ENCODE peak calls at places on chromosomes 7 and 10, in ten cellular contexts. F is transverse colon, B is HepG2, W is GM12878, X is suprapubic skin, K is K562, N is upper lobe of left lung, A is stomach, P is H1, M is sigmoid colon. C is an unnamed sample.

GRCh38 chr10:13725594-13725993 is 138.8 kb downstream of the PRPF18 start:
- DNase-seq in F (no peak), B (peak), W (no peak), X (no peak), K (no peak), N (no peak), A (no peak), P (no peak), M (no peak), C (no peak)

GRCh38 chr10:132870426-132870825 is 71.9 kb downstream of the CFAP46 start:
- DNase-seq in F (no peak), B (no peak), W (no peak), X (no peak), K (no peak), N (peak), A (peak), P (no peak), M (peak), C (no peak)

GRCh38 chr7:74344128-74344496 is 54.9 kb downstream of the CLIP2 start:
- DNase-seq in F (no peak), B (no peak), W (no peak), X (no peak), K (no peak), N (no peak), A (no peak), P (no peak), M (no peak), C (no peak)

GRCh38 chr10:48551796-48552591 is 52.9 kb downstream of the ARHGAP22 start:
- DNase-seq in F (no peak), B (no peak), W (no peak), X (no peak), K (peak), N (no peak), A (no peak), P (peak), M (no peak), C (no peak)

GRCh38 chr10:132926777-132927650 is 15.4 kb downstream of the CFAP46 start:
- DNase-seq in F (no peak), B (no peak), W (no peak), X (no peak), K (no peak), N (no peak), A (no peak), P (no peak), M (no peak), C (no peak)

GRCh38 chr10:78579995-78580394 is 488.8 kb upstream of the ZMIZ1 start:
- DNase-seq in F (peak), B (peak), W (no peak), X (no peak), K (no peak), N (no peak), A (peak), P (no peak), M (peak), C (no peak)

GRCh38 chr7:89726548-89726947 is 427.7 kb upstream of the STEAP1 start:
- DNase-seq in F (no peak), B (no peak), W (no peak), X (no peak), K (no peak), N (no peak), A (no peak), P (no peak), M (no peak), C (no peak)

GRCh38 chr7:83851551-83851950 is 202.6 kb upstream of the SEMA3E start:
- DNase-seq in F (no peak), B (no peak), W (no peak), X (no peak), K (no peak), N (no peak), A (no peak), P (no peak), M (no peak), C (no peak)

GRCh38 chr10:121900443-121901174 is 27.2 kb downstream of the ATE1 start:
- DNase-seq in F (no peak), B (peak), W (no peak), X (no peak), K (peak), N (no peak), A (no peak), P (no peak), M (no peak), C (no peak)

GRCh38 chr7:29567174-29567573 is 3.5 kb downstream of the PRR15 start:
- DNase-seq in F (no peak), B (peak), W (no peak), X (no peak), K (no peak), N (no peak), A (no peak), P (no peak), M (no peak), C (no peak)

GRCh38 chr7:28542410-28542809 is 130.1 kb downstream of the CREB5 start:
- DNase-seq in F (no peak), B (no peak), W (no peak), X (no peak), K (no peak), N (no peak), A (no peak), P (no peak), M (no peak), C (no peak)

GRCh38 chr7:80312139-80312661 is 177.6 kb downstream of the GNAI1 start:
- DNase-seq in F (peak), B (peak), W (no peak), X (no peak), K (no peak), N (no peak), A (no peak), P (no peak), M (no peak), C (no peak)

GRCh38 chr7:41652265-41652664 is 50.6 kb downstream of the INHBA start:
- DNase-seq in F (no peak), B (no peak), W (no peak), X (no peak), K (no peak), N (no peak), A (no peak), P (no peak), M (no peak), C (no peak)

GRCh38 chr10:8543361-8544056 is 489.0 kb downstream of the GATA3 start:
- DNase-seq in F (peak), B (no peak), W (no peak), X (no peak), K (no peak), N (peak), A (peak), P (no peak), M (no peak), C (no peak)

GRCh38 chr7:151302531-151302930 is 39.1 kb upstream of the NUB1 start:
- DNase-seq in F (no peak), B (no peak), W (no peak), X (no peak), K (no peak), N (no peak), A (no peak), P (peak), M (no peak), C (no peak)

GRCh38 chr7:27197137-27198042 is 2.5 kb downstream of the HOXA13 start:
- DNase-seq in F (no peak), B (no peak), W (no peak), X (no peak), K (no peak), N (no peak), A (no peak), P (no peak), M (no peak), C (no peak)

GRCh38 chr10:48444266-48444665 is 137.8 kb downstream of the MAPK8 start:
- DNase-seq in F (no peak), B (peak), W (no peak), X (no peak), K (peak), N (no peak), A (peak), P (peak), M (no peak), C (peak)

GRCh38 chr10:76397957-76398665 is 966.7 kb downstream of the LRMDA start:
- DNase-seq in F (no peak), B (no peak), W (no peak), X (no peak), K (no peak), N (no peak), A (no peak), P (no peak), M (peak), C (no peak)

GRCh38 chr7:74104702-74105101 is 21.1 kb downstream of the LIMK1 start:
- DNase-seq in F (no peak), B (no peak), W (no peak), X (no peak), K (no peak), N (no peak), A (no peak), P (no peak), M (no peak), C (no peak)

GRCh38 chr7:7902845-7903244 is 65.8 kb upstream of the GLCCI1 start:
- DNase-seq in F (no peak), B (no peak), W (no peak), X (no peak), K (no peak), N (no peak), A (no peak), P (no peak), M (no peak), C (no peak)

GRCh38 chr7:101586971-101587370 is 42.1 kb downstream of the MYL10 start:
- DNase-seq in F (no peak), B (no peak), W (no peak), X (peak), K (peak), N (no peak), A (no peak), P (no peak), M (no peak), C (no peak)

GRCh38 chr7:88268858-88269257 is 37.8 kb downstream of the STEAP4 start:
- DNase-seq in F (no peak), B (no peak), W (no peak), X (no peak), K (no peak), N (peak), A (no peak), P (no peak), M (no peak), C (no peak)

GRCh38 chr7:158121441-158122045 is 466.1 kb downstream of the PTPRN2 start:
- DNase-seq in F (no peak), B (no peak), W (no peak), X (peak), K (no peak), N (no peak), A (no peak), P (no peak), M (peak), C (no peak)

GRCh38 chr7:20012100-20012499 is 205.1 kb downstream of the MACC1 start:
- DNase-seq in F (no peak), B (no peak), W (no peak), X (no peak), K (no peak), N (no peak), A (no peak), P (no peak), M (no peak), C (no peak)

GRCh38 chr7:103690576-103690975 is 244.6 kb upstream of the SLC26A5 start:
- DNase-seq in F (no peak), B (no peak), W (no peak), X (no peak), K (no peak), N (no peak), A (no peak), P (no peak), M (no peak), C (no peak)

GRCh38 chr7:73681031-73681430 is 2.2 kb downstream of the DNAJC30 start:
- DNase-seq in F (no peak), B (no peak), W (no peak), X (no peak), K (no peak), N (peak), A (no peak), P (no peak), M (no peak), C (no peak)

GRCh38 chr7:44986218-44987053 is 7.6 kb upstream of the MYO1G start:
- DNase-seq in F (peak), B (no peak), W (peak), X (peak), K (peak), N (peak), A (peak), P (peak), M (peak), C (peak)

GRCh38 chr10:131946880-131947279 is 34.8 kb downstream of the BNIP3 start:
- DNase-seq in F (no peak), B (no peak), W (no peak), X (no peak), K (no peak), N (no peak), A (peak), P (no peak), M (peak), C (no peak)

GRCh38 chr7:126574838-126575250 is 677.9 kb downstream of the GRM8 start:
- DNase-seq in F (no peak), B (no peak), W (no peak), X (no peak), K (no peak), N (no peak), A (no peak), P (no peak), M (no peak), C (no peak)

GRCh38 chr10:94439275-94439861 is 37.0 kb downstream of the TBC1D12 start:
- DNase-seq in F (no peak), B (no peak), W (no peak), X (no peak), K (no peak), N (no peak), A (no peak), P (no peak), M (no peak), C (no peak)

GRCh38 chr7:74683799-74684198 is 26.3 kb downstream of the GTF2I start:
- DNase-seq in F (no peak), B (no peak), W (no peak), X (no peak), K (peak), N (no peak), A (no peak), P (no peak), M (no peak), C (no peak)

GRCh38 chr7:155470186-155470487 is 12.2 kb downstream of the EN2 start:
- DNase-seq in F (no peak), B (no peak), W (no peak), X (no peak), K (no peak), N (no peak), A (no peak), P (no peak), M (peak), C (no peak)

GRCh38 chr10:600234-600633 is 89.2 kb downstream of the DIP2C start:
- DNase-seq in F (no peak), B (no peak), W (no peak), X (no peak), K (no peak), N (no peak), A (no peak), P (no peak), M (no peak), C (no peak)

GRCh38 chr7:7408001-7408770 is 127.5 kb downstream of the COL28A1 start:
- DNase-seq in F (peak), B (no peak), W (no peak), X (no peak), K (no peak), N (peak), A (peak), P (no peak), M (no peak), C (no peak)

GRCh38 chr7:23394828-23395227 is 75.5 kb downstream of the IGF2BP3 start:
- DNase-seq in F (no peak), B (no peak), W (no peak), X (no peak), K (no peak), N (no peak), A (no peak), P (no peak), M (no peak), C (no peak)

GRCh38 chr7:91491868-91492267 is 227.6 kb downstream of the FZD1 start:
- DNase-seq in F (no peak), B (no peak), W (no peak), X (no peak), K (no peak), N (no peak), A (no peak), P (no peak), M (no peak), C (no peak)

GRCh38 chr10:89332092-89332633 is 4.4 kb downstream of the IFIT3 start:
- DNase-seq in F (no peak), B (peak), W (peak), X (no peak), K (peak), N (no peak), A (no peak), P (no peak), M (no peak), C (no peak)

GRCh38 chr10:116836087-116836486 is 13.2 kb upstream of the ENO4 start:
- DNase-seq in F (no peak), B (no peak), W (no peak), X (no peak), K (peak), N (no peak), A (no peak), P (peak), M (no peak), C (peak)

GRCh38 chr7:2609001-2609411 is 22.8 kb upstream of the TTYH3 start:
- DNase-seq in F (no peak), B (peak), W (no peak), X (no peak), K (peak), N (peak), A (no peak), P (no peak), M (no peak), C (no peak)

DNA sequence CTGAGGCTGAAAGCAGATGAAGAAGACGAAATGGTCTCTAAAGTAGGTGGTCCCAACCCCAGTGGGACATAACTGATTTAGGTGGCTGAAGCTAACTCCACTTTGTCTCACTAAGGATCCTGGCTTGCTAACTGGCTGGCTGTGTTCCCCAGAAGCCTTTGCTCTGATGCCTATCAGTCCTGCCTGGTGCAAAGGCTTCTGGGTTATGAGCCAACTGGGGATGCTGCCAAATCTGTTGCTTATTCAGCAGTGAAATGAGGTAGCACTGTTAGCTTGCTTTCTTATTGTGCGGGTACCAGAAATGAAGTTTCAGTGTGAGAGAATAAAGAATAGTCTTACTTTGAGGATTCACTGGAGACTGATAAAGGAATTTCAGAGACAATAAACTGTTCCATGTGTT is 18.1 kb downstream of the PRKG1 start:
- DNase-seq in F (peak), B (no peak), W (no peak), X (no peak), K (no peak), N (no peak), A (peak), P (no peak), M (peak), C (no peak)
- TF ChIP-seq EP300 in F (no peak), B (no peak), W (no peak), X (no peak), K (no peak), N (no peak), A (no peak), P (no peak), M (no peak), C (no peak)

DNA sequence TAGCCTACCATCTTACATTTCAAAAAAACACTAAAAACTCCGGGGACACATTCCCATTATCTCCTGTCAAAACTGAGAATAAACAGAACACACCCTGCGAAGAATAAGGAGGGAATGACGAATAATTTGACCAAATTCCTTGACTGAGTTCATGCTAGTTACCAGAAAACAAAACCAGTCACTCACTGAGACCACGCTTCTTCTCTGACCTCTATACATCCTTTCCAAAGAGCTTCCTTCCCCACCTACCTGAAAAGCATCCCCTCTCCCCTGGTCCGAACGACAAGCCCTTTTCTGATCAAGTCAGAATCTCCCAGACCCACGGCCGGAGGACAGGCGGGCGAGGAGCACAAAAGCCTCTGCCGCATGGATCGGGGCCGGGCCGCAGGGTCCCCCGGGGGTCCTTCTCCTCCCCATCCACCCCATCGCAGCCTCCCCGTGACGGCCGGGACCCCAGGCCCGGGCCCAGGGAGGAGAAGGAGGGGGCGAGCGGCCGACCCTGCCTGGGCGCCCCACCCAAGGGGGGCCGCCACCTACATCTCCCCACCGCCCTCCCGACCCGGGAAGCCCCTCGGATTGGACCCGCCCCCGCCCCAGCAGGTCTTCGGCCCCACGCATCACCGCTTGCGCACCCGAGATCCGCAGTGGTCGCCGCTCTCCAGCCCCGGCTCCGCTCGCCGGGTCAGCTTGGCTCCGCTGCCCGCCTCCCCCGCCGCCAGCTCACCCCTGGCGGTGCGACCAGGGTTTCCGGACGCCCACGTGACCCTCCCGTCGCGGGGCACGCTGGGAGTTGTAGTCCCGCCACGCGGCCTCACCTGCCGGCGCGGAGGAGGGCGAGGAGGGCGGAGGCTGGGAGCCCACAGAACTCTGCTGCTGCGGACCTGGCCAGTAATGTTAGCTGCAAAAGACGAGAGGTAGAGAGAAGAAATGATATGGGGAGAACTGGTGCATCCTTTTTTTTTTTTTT is at the start of gene SLC37A3:
- DNase-seq in F (peak), B (peak), W (peak), X (peak), K (peak), N (peak), A (peak), P (peak), M (peak), C (peak)
- TF ChIP-seq POLR2AphosphoS5 in F (peak), B (peak), W (peak), X (no peak), K (peak), N (peak), A (peak), P (peak), M (peak), C (peak)

DNA sequence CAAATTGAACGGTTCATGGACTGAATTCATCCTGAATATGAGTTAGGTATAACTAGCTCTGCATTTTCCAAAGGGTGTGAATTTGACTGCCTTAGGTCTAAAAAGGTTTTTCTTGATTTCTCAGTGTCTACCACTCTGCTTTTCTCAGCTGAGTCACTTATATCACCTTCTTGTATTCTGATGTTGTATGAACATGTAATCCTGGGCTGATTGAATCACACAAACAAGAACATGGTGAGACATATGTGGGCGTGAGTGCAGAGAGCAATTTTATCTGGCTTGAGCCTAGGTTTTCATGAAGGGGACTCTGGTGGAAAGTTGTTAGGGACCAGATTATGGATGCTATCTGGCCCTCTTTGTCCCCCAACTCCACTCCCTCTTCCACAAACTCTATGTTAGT is 239.8 kb downstream of the SUGCT start:
- DNase-seq in F (no peak), B (no peak), W (no peak), X (no peak), K (no peak), N (no peak), A (no peak), P (no peak), M (no peak), C (no peak)
- TF ChIP-seq POLR2A in F (no peak), B (no peak), W (no peak), X (no peak), K (no peak), N (no peak), A (no peak), P (no peak), M (no peak), C (no peak)

DNA sequence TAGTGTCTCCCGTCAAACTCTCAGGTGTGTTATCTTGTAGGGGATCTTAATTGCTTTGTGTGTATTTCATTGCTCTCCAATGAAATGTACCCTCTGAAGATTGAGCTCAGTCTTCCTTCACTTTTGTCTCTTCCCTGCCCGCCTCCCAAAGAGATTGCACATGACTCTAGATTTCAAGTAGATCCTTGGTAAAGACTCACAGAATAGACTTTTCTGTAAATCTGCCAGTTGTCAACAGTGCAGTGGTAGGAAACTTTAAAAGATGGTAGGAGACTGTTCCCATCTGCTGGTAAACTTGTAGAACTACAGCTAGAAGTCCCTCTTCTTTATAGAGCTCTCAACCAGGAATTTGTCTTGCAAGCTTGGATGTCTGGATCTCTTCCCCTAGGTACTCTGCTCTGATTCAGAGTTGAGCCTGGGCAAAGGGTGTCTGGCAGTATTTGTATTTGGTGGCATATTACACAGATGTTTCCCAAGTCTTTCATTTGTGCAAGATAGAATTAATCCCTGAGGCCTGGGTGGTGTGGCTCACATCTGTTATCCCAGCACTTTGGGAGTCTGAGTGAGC is 9.6 kb downstream of the CCL26 start:
- DNase-seq in F (no peak), B (peak), W (peak), X (no peak), K (peak), N (no peak), A (no peak), P (no peak), M (no peak), C (no peak)
- TF ChIP-seq EP300 in F (no peak), B (no peak), W (no peak), X (no peak), K (no peak), N (no peak), A (no peak), P (no peak), M (no peak), C (no peak)

C was measured in esophagus muscularis mucosa.